ENCODE peak calls at places on chromosomes 13 and 19, in eight cellular contexts. M, J, C, P, E, K, I and A are unnamed samples.
A peak's percentile ranks its signal among the peaks of the same experiment; 100 is the strongest.

GRCh38 chr19:17755977-17756670 is 4.8 kb downstream of the FCHO1 start:
- DNase-seq in I (no peak), M (peak; percentile 50), E (peak; percentile 49), P (no peak), K (peak; percentile 73), C (peak; percentile 89), J (peak; percentile 37), A (peak; percentile 78)

GRCh38 chr19:6611441-6611852 is 20.5 kb upstream of the CD70 start:
- DNase-seq in M (no peak), I (no peak), J (no peak), K (no peak), E (no peak), P (no peak), C (no peak), A (no peak)

GRCh38 chr13:98468352-98468751 is 108.6 kb downstream of the STK24 start:
- DNase-seq in M (no peak), P (no peak), K (no peak), E (no peak), I (no peak), C (no peak), J (no peak), A (no peak)

GRCh38 chr13:21583496-21583895 is 20.5 kb downstream of the MICU2 start:
- DNase-seq in I (peak; percentile 44), J (no peak), P (no peak), K (no peak), C (no peak), M (peak; percentile 66), E (no peak), A (no peak)

GRCh38 chr19:41908724-41909464 is 19.4 kb downstream of the ERFL start:
- DNase-seq in K (no peak), J (no peak), C (no peak), I (no peak), M (no peak), E (no peak), P (no peak), A (no peak)

GRCh38 chr13:76885203-76886004 is 801 bp downstream of the KCTD12 start:
- DNase-seq in K (peak; percentile 9), J (no peak), I (no peak), C (peak; percentile 75), P (no peak), E (peak; percentile 19), M (peak; percentile 61), A (peak; percentile 81)

GRCh38 chr19:9586764-9587163 is 2.5 kb upstream of the ZNF121 start:
- DNase-seq in K (peak; percentile 17), I (peak; percentile 74), P (peak; percentile 82), C (peak; percentile 87), E (no peak), J (peak; percentile 24), M (peak; percentile 68), A (peak; percentile 45)

GRCh38 chr13:113748862-113749451 is 10.1 kb upstream of the TMEM255B start:
- DNase-seq in E (no peak), C (no peak), I (no peak), K (no peak), M (no peak), J (no peak), P (no peak), A (no peak)

GRCh38 chr13:98540476-98540875 is 36.4 kb downstream of the STK24 start:
- DNase-seq in C (no peak), E (no peak), M (no peak), J (no peak), I (no peak), P (no peak), K (no peak), A (no peak)

GRCh38 chr19:47109541-47110375 is 3.8 kb downstream of the ZC3H4 start:
- DNase-seq in K (peak; percentile 28), M (peak; percentile 49), I (no peak), C (no peak), J (no peak), P (no peak), E (no peak), A (no peak)

GRCh38 chr13:65932587-65933239 is 1297.4 kb downstream of the PCDH9 start:
- DNase-seq in E (no peak), I (no peak), C (no peak), K (no peak), J (no peak), P (no peak), M (peak; percentile 7), A (no peak)

GRCh38 chr13:65932013-65932412 is 1298.1 kb downstream of the PCDH9 start:
- DNase-seq in P (no peak), K (no peak), J (no peak), E (no peak), C (no peak), I (no peak), M (no peak), A (no peak)

GRCh38 chr13:65926750-65927171 is 1303.4 kb downstream of the PCDH9 start:
- DNase-seq in C (peak; percentile 72), K (no peak), M (no peak), E (peak; percentile 0), I (peak; percentile 2), P (peak; percentile 7), J (no peak), A (no peak)

DNA sequence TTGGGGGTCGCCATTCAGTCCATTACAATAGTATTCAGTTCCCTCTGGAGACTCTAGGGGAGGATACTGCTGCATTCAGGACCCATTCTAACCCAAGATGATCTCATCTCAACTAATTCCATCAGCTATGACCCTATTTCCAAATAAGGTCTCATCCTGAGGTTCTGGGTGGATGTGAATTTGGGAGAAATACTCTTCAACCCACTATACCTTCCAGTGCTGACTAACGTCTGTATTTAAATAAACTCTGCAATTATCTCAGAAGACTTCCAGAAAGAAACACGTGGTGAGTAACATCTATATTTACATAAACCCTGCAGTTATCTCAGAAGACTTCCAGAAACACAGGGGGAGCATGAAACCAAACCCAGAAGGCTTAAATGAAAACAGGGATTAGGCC is 1300.7 kb downstream of the PCDH9 start:
- DNase-seq in I (no peak), P (no peak), M (peak; percentile 86), E (no peak), K (no peak), J (no peak), C (no peak), A (no peak)
- TF ChIP-seq RAD21 in I (no peak), P (no peak), M (peak; percentile 35), E (no peak), K (peak; percentile 27), J (no peak), C (no peak), A (no peak)

GRCh38 chr13:89486721-89487120 is 1815.5 kb downstream of the SLITRK5 start:
- DNase-seq in J (no peak), E (no peak), C (no peak), P (no peak), M (no peak), K (no peak), I (no peak), A (no peak)
- TF ChIP-seq RAD21 in J (no peak), E (no peak), C (no peak), P (no peak), M (no peak), K (no peak), I (no peak), A (no peak)

DNA sequence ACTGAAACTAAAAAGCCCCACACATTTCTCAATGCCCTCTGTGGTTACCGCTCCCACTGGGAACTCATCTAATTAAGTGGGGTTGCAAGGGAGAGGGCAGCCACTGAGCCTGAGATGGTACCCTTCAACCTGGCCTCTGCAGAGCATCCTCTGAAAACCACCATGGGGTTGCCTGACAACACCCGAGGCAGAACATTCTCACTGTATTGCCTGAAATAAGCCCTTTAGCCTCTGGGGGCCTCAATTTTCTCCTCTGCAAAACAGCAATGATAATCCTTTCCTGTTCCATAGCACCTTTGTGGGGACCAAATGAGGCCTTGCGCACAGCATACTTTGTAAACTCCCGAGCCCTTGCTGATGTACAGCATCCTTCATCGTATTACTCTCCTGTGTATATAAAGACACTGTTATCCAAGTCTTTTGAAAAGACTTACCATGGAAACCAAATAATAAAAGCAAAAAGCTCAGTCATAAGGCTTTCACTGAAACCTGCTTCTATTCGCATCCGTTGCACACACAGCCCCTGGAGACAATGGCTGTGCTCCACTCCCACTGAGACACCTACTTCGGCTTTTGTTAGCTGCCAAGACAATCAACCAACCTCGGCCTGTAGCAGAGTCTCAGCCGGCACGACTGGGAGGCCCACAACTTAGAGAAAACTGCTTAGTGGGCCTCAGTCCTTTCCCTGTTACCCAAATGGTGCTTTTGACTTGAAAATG is 276.0 kb downstream of the FOXO1 start:
- DNase-seq in J (no peak), P (no peak), E (no peak), C (no peak), I (no peak), M (no peak), K (no peak), A (no peak)
- TF ChIP-seq RAD21 in J (no peak), P (no peak), E (no peak), C (no peak), I (no peak), M (no peak), K (no peak), A (no peak)

DNA sequence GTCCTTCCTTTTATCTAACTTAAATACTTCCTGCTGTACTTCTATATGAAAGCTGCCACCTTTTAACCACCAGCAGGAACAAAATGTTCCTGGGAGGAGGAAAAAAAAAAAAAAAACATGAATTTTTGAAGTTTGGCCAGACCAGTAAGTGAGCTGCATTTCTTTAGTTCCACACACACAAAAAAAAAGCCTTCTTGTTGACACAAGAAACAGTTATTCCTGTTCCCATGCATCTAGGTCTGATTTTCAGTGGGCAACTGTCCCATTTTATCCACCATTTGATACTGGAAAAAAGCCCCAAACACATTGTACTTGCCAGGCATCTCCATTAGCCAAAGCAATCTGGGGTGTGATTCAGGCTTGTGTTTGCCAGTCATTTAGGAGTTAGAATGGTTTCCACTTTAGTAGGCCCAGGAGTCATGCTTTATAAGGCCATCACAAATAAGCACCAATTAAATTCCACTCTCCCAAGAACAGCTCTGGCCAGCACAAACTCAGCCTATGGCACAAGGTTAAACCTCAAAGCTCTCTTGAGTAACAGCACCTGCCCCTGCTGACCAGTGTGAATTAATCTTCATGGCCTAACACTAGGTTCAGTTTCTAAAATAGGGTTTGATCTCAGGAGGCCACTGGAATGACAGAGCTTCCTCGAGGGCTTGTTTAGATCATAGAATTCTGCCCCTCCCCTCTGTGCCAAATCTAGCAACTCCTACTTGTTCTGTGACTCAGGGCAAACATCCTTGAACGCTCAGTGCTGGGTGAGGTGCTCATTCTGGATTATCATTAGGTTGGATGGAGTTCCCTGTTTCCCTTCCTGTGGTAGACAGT is 67.1 kb downstream of the NUFIP1 start:
- DNase-seq in P (peak; percentile 29), E (peak; percentile 59), I (peak; percentile 81), M (peak; percentile 98), J (no peak), C (no peak), K (no peak), A (no peak)
- TF ChIP-seq RAD21 in P (no peak), E (no peak), I (no peak), M (no peak), J (no peak), C (no peak), K (no peak), A (no peak)

DNA sequence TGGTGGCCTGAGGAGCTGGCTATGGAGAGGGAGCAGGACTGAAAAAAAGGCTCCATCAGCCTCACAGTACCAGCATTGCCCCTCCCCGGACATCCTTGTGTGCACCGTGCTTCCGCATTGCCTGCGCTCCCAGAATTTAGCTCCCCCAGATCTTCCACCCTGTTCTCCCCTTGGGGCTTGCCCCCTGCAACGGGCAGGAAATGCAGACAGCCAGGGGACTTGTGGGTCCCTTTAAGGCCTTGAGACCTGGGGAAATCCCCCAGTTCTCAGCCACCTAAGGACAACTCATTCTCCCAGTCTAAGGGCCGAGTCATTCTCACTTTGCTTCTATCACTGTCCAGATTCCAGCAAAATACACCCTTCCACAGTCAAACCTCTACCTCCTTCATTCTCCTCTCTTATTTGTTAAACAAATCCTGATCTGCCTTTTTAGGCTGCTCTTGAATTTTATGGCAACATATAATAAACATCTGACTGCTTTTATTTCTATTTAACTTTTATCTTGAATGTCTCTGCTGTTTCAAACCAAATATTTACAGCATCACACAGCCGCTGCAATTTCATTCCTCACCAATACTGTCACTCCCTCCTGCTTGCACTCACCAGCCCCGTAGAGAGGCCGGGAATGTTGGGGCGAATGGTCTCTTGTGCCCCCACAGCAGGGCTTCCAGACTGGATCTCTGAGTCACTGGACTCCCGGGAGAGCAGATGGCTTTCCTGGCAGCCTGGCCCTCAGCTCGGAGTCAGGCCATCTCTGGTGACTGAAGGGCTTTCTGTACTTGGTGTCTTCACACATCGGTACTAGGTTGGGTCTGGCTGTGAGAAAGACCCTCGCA is 221.9 kb downstream of the TSHZ3 start:
- DNase-seq in E (peak; percentile 67), J (no peak), P (no peak), M (peak; percentile 99), K (no peak), C (no peak), I (no peak), A (no peak)
- TF ChIP-seq RAD21 in E (peak; percentile 49), J (no peak), P (no peak), M (peak; percentile 25), K (no peak), C (no peak), I (no peak), A (no peak)